ENCODE peak calls at places on chromosomes 1 and 21, in seven cellular contexts. T is esophagus squamous epithelium, N is heart left ventricle, Z is left ventricle myocardium inferior, B is A549, V is caudate nucleus, W is brain microvascular endothelial cell. P is an unnamed sample.

GRCh38 chr21:41805038-41805437 is 38.2 kb upstream of the RIPK4 start:
- DNase-seq in W (no peak), B (no peak), N (no peak), Z (no peak), V (no peak), T (no peak), P (no peak)

GRCh38 chr21:41316641-41317392 is at the start of gene FAM3B:
- DNase-seq in Z (no peak), T (no peak), V (no peak), W (no peak), B (no peak), N (no peak), P (no peak)

GRCh38 chr1:118982816-118983557 is 5.2 kb downstream of the TBX15 start:
- DNase-seq in W (no peak), Z (no peak), B (no peak), N (no peak), V (no peak), T (no peak), P (no peak)

GRCh38 chr1:11749203-11749689 is 12.7 kb upstream of the C1orf167 start:
- DNase-seq in N (no peak), T (no peak), V (no peak), Z (peak), B (peak), W (no peak), P (no peak)

GRCh38 chr1:93692983-93693591 is 11.4 kb upstream of the BCAR3 start:
- DNase-seq in Z (no peak), W (peak), T (no peak), B (peak), N (no peak), V (no peak), P (no peak)

GRCh38 chr1:102919659-102920058 is 188.7 kb downstream of the COL11A1 start:
- DNase-seq in B (no peak), Z (no peak), W (peak), T (no peak), N (no peak), V (no peak), P (no peak)

GRCh38 chr1:115218696-115219095 is 119.4 kb downstream of the NGF start:
- DNase-seq in Z (no peak), V (no peak), N (no peak), W (no peak), T (no peak), B (no peak), P (no peak)

GRCh38 chr1:214513394-214513793 is 38.0 kb downstream of the PTPN14 start:
- DNase-seq in T (no peak), W (no peak), V (no peak), B (no peak), Z (no peak), N (no peak), P (no peak)

GRCh38 chr1:180498594-180498993 is 3.8 kb downstream of the ACBD6 start:
- DNase-seq in N (no peak), T (no peak), V (no peak), Z (no peak), B (no peak), W (no peak), P (no peak)

GRCh38 chr1:30955448-30956015 is 47.0 kb upstream of the SDC3 start:
- DNase-seq in B (no peak), T (no peak), Z (no peak), N (no peak), V (no peak), W (no peak), P (no peak)

GRCh38 chr1:32817815-32818786 is 648 bp downstream of the S100PBP start:
- DNase-seq in W (no peak), T (peak), B (peak), V (peak), N (peak), Z (peak), P (peak)

GRCh38 chr1:29145739-29146437 is 22.2 kb upstream of the TMEM200B start:
- DNase-seq in Z (no peak), V (no peak), W (peak), B (peak), N (no peak), T (no peak), P (no peak)

GRCh38 chr1:169160845-169161511 is 54.5 kb downstream of the ATP1B1 start:
- DNase-seq in N (no peak), Z (no peak), V (no peak), T (no peak), W (no peak), B (no peak), P (no peak)

GRCh38 chr21:45309069-45309521 is 21.4 kb upstream of the POFUT2 start:
- DNase-seq in Z (peak), T (no peak), B (peak), N (peak), W (peak), V (no peak), P (no peak)

GRCh38 chr21:42061195-42061865 is 9.8 kb upstream of the UMODL1 start:
- DNase-seq in V (no peak), Z (peak), W (no peak), N (peak), B (no peak), T (no peak), P (no peak)

GRCh38 chr1:165068716-165069115 is 287.8 kb downstream of the LMX1A start:
- DNase-seq in Z (no peak), T (no peak), V (peak), N (no peak), W (no peak), B (no peak), P (no peak)

GRCh38 chr1:224106568-224107281 is 7.2 kb upstream of the FBXO28 start:
- DNase-seq in N (no peak), T (no peak), B (peak), Z (no peak), W (peak), V (no peak), P (no peak)

GRCh38 chr1:42173155-42173933 is 8.8 kb upstream of the GUCA2A start:
- DNase-seq in W (peak), T (no peak), Z (peak), B (peak), N (peak), V (peak), P (no peak)

GRCh38 chr1:76764638-76765572 is 102.4 kb upstream of the ST6GALNAC5 start:
- DNase-seq in B (no peak), W (no peak), V (peak), T (no peak), N (no peak), Z (peak), P (no peak)

GRCh38 chr21:36135391-36136094 is 664 bp downstream of the CBR3 start:
- DNase-seq in W (peak), V (peak), Z (peak), N (peak), B (peak), T (no peak), P (no peak)

GRCh38 chr1:157403203-157403602 is 149.1 kb downstream of the FCRL5 start:
- DNase-seq in Z (no peak), T (no peak), N (no peak), V (no peak), B (no peak), W (no peak), P (no peak)
- H3K27ac ChIP-seq in Z (no peak), T (no peak), N (no peak), V (no peak), B (no peak), W (no peak), P (no peak)

GRCh38 chr1:156530006-156530405 is 29.4 kb upstream of the MEF2D start:
- DNase-seq in T (no peak), B (no peak), Z (no peak), W (no peak), N (no peak), V (no peak), P (no peak)
- H3K27ac ChIP-seq in T (no peak), B (no peak), Z (no peak), W (no peak), N (no peak), V (no peak), P (no peak)

GRCh38 chr1:18957532-18958295 is 1.2 kb upstream of the IFFO2 start:
- DNase-seq in W (no peak), B (no peak), N (no peak), Z (no peak), T (no peak), V (no peak), P (no peak)
- H3K27ac ChIP-seq in W (no peak), B (peak), N (no peak), Z (no peak), T (peak), V (no peak), P (no peak)

DNA sequence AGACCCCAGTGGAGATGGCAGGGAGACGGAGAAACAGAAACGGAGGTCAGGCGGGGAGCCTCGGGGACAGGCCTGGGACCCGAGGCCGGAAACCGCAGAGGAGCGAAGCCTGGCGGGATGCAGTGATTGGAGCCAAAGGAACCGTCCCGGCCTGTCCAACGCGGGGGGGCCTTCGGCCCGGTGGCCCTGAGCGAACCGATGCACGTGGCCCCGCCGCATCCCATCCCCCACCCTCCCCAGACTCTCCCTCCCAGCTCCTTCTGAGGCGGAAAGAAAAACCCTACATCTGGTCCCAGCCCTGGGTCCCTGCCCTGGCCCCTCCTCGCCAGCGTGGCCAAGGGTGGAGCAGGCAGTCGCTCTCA is 1.2 kb upstream of the CRABP2 start:
- DNase-seq in T (no peak), B (no peak), Z (peak), V (no peak), W (no peak), N (peak), P (no peak)
- H3K27ac ChIP-seq in T (peak), B (no peak), Z (peak), V (peak), W (no peak), N (peak), P (peak)

DNA sequence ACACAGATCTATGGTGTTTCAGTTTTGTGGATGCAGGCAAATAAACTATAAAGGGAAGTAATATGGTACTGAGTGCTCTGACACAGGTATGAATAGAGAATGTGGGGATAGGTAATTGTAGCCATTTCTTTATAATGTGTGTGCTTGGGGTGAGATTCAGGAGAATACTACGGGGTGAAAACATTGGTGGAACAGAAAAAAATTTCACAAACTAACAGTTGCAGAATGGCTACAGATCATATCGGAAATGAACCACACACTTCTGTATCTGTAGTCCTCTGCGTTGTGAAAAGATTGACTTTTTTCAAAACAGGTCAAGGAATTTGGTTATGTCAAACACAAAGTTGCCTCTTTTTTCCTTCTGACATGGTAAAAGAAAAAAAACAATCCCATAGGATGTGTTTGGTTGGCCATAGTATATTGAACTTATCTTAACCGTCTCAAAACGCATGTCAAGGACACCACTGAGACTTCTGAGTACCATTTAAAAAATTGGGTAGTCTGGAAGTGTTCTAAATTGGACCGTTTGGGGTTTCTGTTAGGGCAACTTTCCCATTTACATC is 1.1 kb upstream of the CDC73 start:
- DNase-seq in T (no peak), W (no peak), Z (no peak), B (no peak), N (no peak), V (no peak), P (no peak)
- H3K27ac ChIP-seq in T (no peak), W (no peak), Z (no peak), B (peak), N (no peak), V (no peak), P (no peak)